ENCODE peak calls at places on chromosome 14, in seven cellular contexts. V, J, S, E, R, Q and O are unnamed samples.
A peak's percentile ranks its signal among the peaks of the same experiment; 100 is the strongest.

GRCh38 chr14:62244221-62244620 is 482.0 kb downstream of the SNAPC1 start:
- DNase-seq in R (no peak), Q (no peak), J (no peak), E (no peak), V (no peak), S (no peak), O (no peak)

GRCh38 chr14:53786045-53786444 is 170.6 kb downstream of the BMP4 start:
- DNase-seq in Q (no peak), V (no peak), E (no peak), S (no peak), R (no peak), J (no peak), O (no peak)

GRCh38 chr14:75025082-75025481 is 22.4 kb downstream of the EIF2B2 start:
- DNase-seq in V (no peak), Q (peak; percentile 72), E (peak; percentile 20), R (no peak), J (no peak), S (no peak), O (no peak)

GRCh38 chr14:59629384-59630158 is 53.0 kb upstream of the CCDC175 start:
- DNase-seq in J (no peak), S (no peak), Q (no peak), E (no peak), R (no peak), V (no peak), O (no peak)

GRCh38 chr14:104290756-104291122 is 152.4 kb downstream of the KIF26A start:
- DNase-seq in E (peak; percentile 5), S (no peak), Q (no peak), R (peak; percentile 45), J (no peak), V (no peak), O (no peak)

GRCh38 chr14:94338023-94338422 is 14.9 kb upstream of the SERPINA6 start:
- DNase-seq in Q (no peak), J (no peak), S (no peak), R (no peak), V (no peak), E (no peak), O (no peak)

GRCh38 chr14:32078794-32079663 is 1.9 kb downstream of the ARHGAP5 start:
- DNase-seq in V (no peak), R (no peak), S (no peak), E (no peak), Q (peak; percentile 32), J (no peak), O (no peak)

GRCh38 chr14:105525861-105526780 is at the start of gene TMEM121:
- DNase-seq in V (no peak), R (no peak), J (no peak), Q (peak; percentile 18), E (peak; percentile 22), S (no peak), O (peak; percentile 79)

GRCh38 chr14:36655571-36655962 is 6.1 kb upstream of the PAX9 start:
- DNase-seq in R (no peak), E (no peak), S (no peak), V (no peak), Q (no peak), J (no peak), O (no peak)

GRCh38 chr14:74983343-74983742 is 19.4 kb upstream of the EIF2B2 start:
- DNase-seq in E (no peak), J (no peak), Q (no peak), R (no peak), S (no peak), V (no peak), O (no peak)

GRCh38 chr14:98871796-98872195 is 400.2 kb downstream of the BCL11B start:
- DNase-seq in V (no peak), R (no peak), E (no peak), J (no peak), Q (no peak), S (no peak), O (no peak)

GRCh38 chr14:95157987-95158712 is 821 bp upstream of the DICER1 start:
- DNase-seq in J (no peak), R (no peak), S (peak; percentile 32), V (no peak), Q (peak; percentile 18), E (no peak), O (peak; percentile 90)

GRCh38 chr14:81936902-81937301 is 403.2 kb upstream of the SEL1L start:
- DNase-seq in J (no peak), S (no peak), E (no peak), R (no peak), V (no peak), Q (no peak), O (no peak)

GRCh38 chr14:99177046-99177655 is 94.8 kb downstream of the BCL11B start:
- DNase-seq in S (no peak), V (no peak), E (no peak), Q (no peak), J (no peak), R (peak; percentile 45), O (no peak)

GRCh38 chr14:75399819-75400678 is 27.8 kb upstream of the JDP2 start:
- DNase-seq in S (no peak), E (peak; percentile 94), R (peak; percentile 98), V (peak; percentile 94), J (no peak), Q (no peak), O (peak; percentile 77)

GRCh38 chr14:42378274-42378673 is 771.6 kb downstream of the LRFN5 start:
- DNase-seq in E (no peak), Q (no peak), J (no peak), S (no peak), R (no peak), V (no peak), O (no peak)

GRCh38 chr14:34804933-34805332 is 70.2 kb downstream of the BAZ1A start:
- DNase-seq in S (no peak), R (no peak), V (no peak), J (no peak), E (no peak), Q (peak; percentile 4), O (no peak)

DNA sequence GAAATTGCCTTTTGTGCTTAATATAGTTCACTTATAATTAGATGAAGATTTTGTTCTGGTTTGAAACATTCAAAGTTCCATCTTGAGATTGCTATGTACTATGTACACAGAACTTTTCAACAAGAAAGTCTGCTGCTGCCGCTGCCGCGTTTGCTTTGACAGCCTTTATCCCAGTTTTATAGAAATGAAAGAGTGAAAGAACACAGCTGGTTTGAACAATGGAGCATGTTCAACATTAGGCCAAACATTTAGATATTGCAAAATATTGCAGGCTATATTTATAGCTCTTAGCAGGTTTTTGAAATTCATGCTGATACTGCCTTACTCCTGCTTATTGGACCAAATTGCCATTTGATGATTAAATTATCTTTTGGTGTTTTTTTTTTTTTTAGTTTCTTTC is 299.8 kb upstream of the PRKD1 start:
- DNase-seq in Q (no peak), V (no peak), J (no peak), R (peak; percentile 74), E (no peak), S (no peak), O (no peak)
- TF ChIP-seq POLR2AphosphoS5 in Q (no peak), V (peak; percentile 30), J (no peak), R (peak; percentile 84), E (peak; percentile 72), S (no peak), O (no peak)

DNA sequence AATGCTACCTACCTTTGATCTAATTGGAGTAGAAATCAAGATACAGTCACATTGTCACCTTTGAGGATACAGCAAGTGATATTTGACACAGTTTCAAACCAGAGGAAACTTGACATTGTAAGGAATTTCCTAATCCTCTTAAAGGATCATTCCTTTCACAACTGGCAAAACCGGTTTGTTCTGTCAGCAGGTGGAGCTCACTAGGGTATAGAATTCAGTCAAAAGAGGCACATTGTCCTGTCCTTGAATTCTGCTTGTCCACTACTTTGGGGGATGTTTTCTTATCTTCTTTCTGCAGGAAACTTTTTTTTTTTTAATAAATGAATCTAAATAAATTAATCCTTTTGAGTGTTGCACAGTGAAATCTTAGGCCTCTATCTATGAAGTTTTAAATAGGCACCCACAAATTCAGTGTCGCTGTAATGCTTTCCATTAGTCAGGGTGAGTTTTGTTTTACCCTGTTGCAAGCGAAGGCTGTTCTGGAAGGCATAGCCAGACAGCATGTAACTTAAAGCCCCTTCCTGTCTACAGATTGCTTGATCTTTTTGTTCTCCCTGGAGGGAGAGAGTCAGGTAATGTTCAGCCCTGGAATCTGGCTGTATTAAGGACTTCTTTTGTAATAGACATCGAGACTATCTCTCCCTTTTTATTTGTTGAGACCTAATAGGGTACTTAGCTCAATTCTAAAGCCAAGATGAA is 285.0 kb upstream of the RGS6 start:
- DNase-seq in J (no peak), E (peak; percentile 35), Q (no peak), S (no peak), V (peak; percentile 34), R (no peak), O (no peak)
- TF ChIP-seq POLR2AphosphoS5 in J (no peak), E (no peak), Q (no peak), S (no peak), V (no peak), R (no peak), O (no peak)

GRCh38 chr14:78989246-78989645 is 819.1 kb downstream of the NRXN3 start:
- DNase-seq in V (no peak), S (no peak), J (no peak), Q (no peak), R (no peak), E (no peak), O (no peak)
- TF ChIP-seq POLR2AphosphoS5 in V (no peak), S (no peak), J (no peak), Q (no peak), R (no peak), E (no peak), O (no peak)

GRCh38 chr14:68549966-68550705 is 242.7 kb downstream of the ZFP36L1 start:
- DNase-seq in R (no peak), E (no peak), V (no peak), Q (no peak), J (no peak), S (no peak), O (no peak)

GRCh38 chr14:68546839-68547238 is 246.0 kb downstream of the ZFP36L1 start:
- DNase-seq in S (no peak), E (no peak), Q (no peak), V (no peak), R (no peak), J (no peak), O (no peak)

GRCh38 chr14:68547305-68548193 is 245.3 kb downstream of the ZFP36L1 start:
- DNase-seq in Q (no peak), R (peak; percentile 97), V (peak; percentile 41), E (peak; percentile 62), S (no peak), J (peak; percentile 27), O (no peak)

GRCh38 chr14:68549057-68549421 is 243.8 kb downstream of the ZFP36L1 start:
- DNase-seq in Q (peak; percentile 50), S (no peak), V (no peak), R (no peak), J (no peak), E (no peak), O (no peak)

DNA sequence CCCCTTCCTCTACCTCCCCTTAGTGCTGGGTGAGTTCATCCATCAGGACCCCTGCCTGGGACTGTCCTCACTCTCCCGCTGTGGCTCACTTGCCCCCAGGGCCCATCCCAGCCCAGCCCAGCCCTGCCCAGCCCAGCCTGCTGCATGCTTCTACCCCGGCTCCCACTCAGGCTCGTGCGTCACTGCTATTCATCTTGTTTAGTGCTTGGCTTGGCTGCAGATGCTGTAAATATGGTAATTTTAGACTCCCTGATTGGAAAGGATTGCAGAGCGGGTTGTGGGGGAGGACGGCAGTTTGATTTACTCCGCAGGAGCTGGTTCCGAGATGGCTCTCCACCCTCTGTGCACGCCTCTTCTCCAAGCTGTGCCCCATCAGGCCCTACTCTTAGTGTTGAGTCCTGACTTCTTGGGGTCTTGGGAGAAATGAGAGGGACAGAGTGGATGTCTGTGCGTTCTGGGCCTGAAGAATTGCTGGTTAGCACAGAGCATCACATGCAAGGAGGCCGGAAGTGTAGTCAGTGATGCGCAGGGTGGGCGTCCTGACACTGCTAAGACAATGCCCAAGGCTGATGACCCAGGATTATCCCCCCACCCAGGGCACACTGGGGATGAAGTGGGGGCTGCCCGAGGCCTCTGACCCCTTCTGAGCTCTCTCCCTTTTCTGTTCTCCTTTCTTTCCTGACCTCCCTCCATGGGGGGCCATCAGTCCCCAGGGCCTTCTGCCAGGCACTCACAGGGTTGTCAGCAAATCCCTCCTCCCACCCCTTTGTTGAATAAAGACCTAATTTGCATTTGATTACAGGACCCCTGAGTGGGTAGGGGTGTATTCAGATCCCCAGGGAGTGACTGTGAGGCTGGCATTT is 244.4 kb downstream of the ZFP36L1 start:
- DNase-seq in J (no peak), E (peak; percentile 78), V (peak; percentile 48), S (no peak), R (peak; percentile 98), Q (no peak), O (no peak)
- TF ChIP-seq POLR2AphosphoS5 in J (no peak), E (peak; percentile 90), V (peak; percentile 71), S (no peak), R (peak; percentile 96), Q (no peak), O (peak; percentile 58)